ENCODE peak calls at places on chromosomes 11 and 22, in four cellular contexts. One of them, this sample, is unnamed.

GRCh38 chr11:61918251-61919112 is 1.1 kb upstream of the RAB3IL1 start:
- DNase-seq in kidney epithelial cell: no peak
- DNase-seq in neural crest cell: no peak
- DNase-seq in stimulated activated CD4-positive, alpha-beta T cell treated with anti-CD3 and anti-CD28 coated beads, TNF-alpha, amount 100 ng/mL, for 1 hour: no peak
- DNase-seq in this sample: no peak

GRCh38 chr22:40387758-40388157 is 17.4 kb downstream of the SGSM3 start:
- DNase-seq in kidney epithelial cell: no peak
- DNase-seq in neural crest cell: no peak
- DNase-seq in stimulated activated CD4-positive, alpha-beta T cell treated with anti-CD3 and anti-CD28 coated beads, TNF-alpha, amount 100 ng/mL, for 1 hour: no peak
- DNase-seq in this sample: no peak

GRCh38 chr22:45302047-45302446 is 7.7 kb upstream of the FAM118A start:
- DNase-seq in kidney epithelial cell: no peak
- DNase-seq in neural crest cell: no peak
- DNase-seq in stimulated activated CD4-positive, alpha-beta T cell treated with anti-CD3 and anti-CD28 coated beads, TNF-alpha, amount 100 ng/mL, for 1 hour: no peak
- DNase-seq in this sample: no peak

GRCh38 chr11:9849384-9849783 is 185.5 kb downstream of the SWAP70 start:
- DNase-seq in kidney epithelial cell: no peak
- DNase-seq in neural crest cell: no peak
- DNase-seq in stimulated activated CD4-positive, alpha-beta T cell treated with anti-CD3 and anti-CD28 coated beads, TNF-alpha, amount 100 ng/mL, for 1 hour: no peak
- DNase-seq in this sample: no peak

GRCh38 chr22:41289681-41290080 is 3.7 kb upstream of the RANGAP1 start:
- DNase-seq in kidney epithelial cell: no peak
- DNase-seq in neural crest cell: no peak
- DNase-seq in stimulated activated CD4-positive, alpha-beta T cell treated with anti-CD3 and anti-CD28 coated beads, TNF-alpha, amount 100 ng/mL, for 1 hour: no peak
- DNase-seq in this sample: no peak

GRCh38 chr11:92227233-92227593 is 2.6 kb downstream of the FAT3 start:
- DNase-seq in kidney epithelial cell: no peak
- DNase-seq in neural crest cell: no peak
- DNase-seq in stimulated activated CD4-positive, alpha-beta T cell treated with anti-CD3 and anti-CD28 coated beads, TNF-alpha, amount 100 ng/mL, for 1 hour: no peak
- DNase-seq in this sample: no peak

GRCh38 chr11:124759268-124760204 is 2.6 kb downstream of the ESAM start:
- DNase-seq in kidney epithelial cell: no peak
- DNase-seq in neural crest cell: no peak
- DNase-seq in stimulated activated CD4-positive, alpha-beta T cell treated with anti-CD3 and anti-CD28 coated beads, TNF-alpha, amount 100 ng/mL, for 1 hour: no peak
- DNase-seq in this sample: no peak

GRCh38 chr11:119782021-119782420 is 53.0 kb upstream of the NECTIN1 start:
- DNase-seq in kidney epithelial cell: no peak
- DNase-seq in neural crest cell: no peak
- DNase-seq in stimulated activated CD4-positive, alpha-beta T cell treated with anti-CD3 and anti-CD28 coated beads, TNF-alpha, amount 100 ng/mL, for 1 hour: no peak
- DNase-seq in this sample: no peak

GRCh38 chr11:119975561-119976152 is 162.3 kb downstream of the TRIM29 start:
- DNase-seq in kidney epithelial cell: no peak
- DNase-seq in neural crest cell: no peak
- DNase-seq in stimulated activated CD4-positive, alpha-beta T cell treated with anti-CD3 and anti-CD28 coated beads, TNF-alpha, amount 100 ng/mL, for 1 hour: no peak
- DNase-seq in this sample: no peak

GRCh38 chr11:91136631-91137030 is 913.8 kb upstream of the CHORDC1 start:
- DNase-seq in kidney epithelial cell: no peak
- DNase-seq in neural crest cell: no peak
- DNase-seq in stimulated activated CD4-positive, alpha-beta T cell treated with anti-CD3 and anti-CD28 coated beads, TNF-alpha, amount 100 ng/mL, for 1 hour: no peak
- DNase-seq in this sample: no peak

GRCh38 chr11:2096001-2096918 is 42.9 kb downstream of the IGF2 start:
- DNase-seq in kidney epithelial cell: no peak
- DNase-seq in neural crest cell: no peak
- DNase-seq in stimulated activated CD4-positive, alpha-beta T cell treated with anti-CD3 and anti-CD28 coated beads, TNF-alpha, amount 100 ng/mL, for 1 hour: no peak
- DNase-seq in this sample: no peak

GRCh38 chr22:31148953-31149627 is 8.8 kb upstream of the PLA2G3 start:
- DNase-seq in kidney epithelial cell: no peak
- DNase-seq in neural crest cell: peak
- DNase-seq in stimulated activated CD4-positive, alpha-beta T cell treated with anti-CD3 and anti-CD28 coated beads, TNF-alpha, amount 100 ng/mL, for 1 hour: no peak
- DNase-seq in this sample: peak

GRCh38 chr11:7088921-7089320 is at the start of gene RBMXL2:
- DNase-seq in kidney epithelial cell: no peak
- DNase-seq in neural crest cell: no peak
- DNase-seq in stimulated activated CD4-positive, alpha-beta T cell treated with anti-CD3 and anti-CD28 coated beads, TNF-alpha, amount 100 ng/mL, for 1 hour: no peak
- DNase-seq in this sample: no peak

GRCh38 chr11:67468509-67468834 is 579 bp downstream of the TMEM134 start:
- DNase-seq in kidney epithelial cell: no peak
- DNase-seq in neural crest cell: no peak
- DNase-seq in stimulated activated CD4-positive, alpha-beta T cell treated with anti-CD3 and anti-CD28 coated beads, TNF-alpha, amount 100 ng/mL, for 1 hour: no peak
- DNase-seq in this sample: no peak

GRCh38 chr11:77115956-77116355 is 12.1 kb upstream of the MYO7A start:
- DNase-seq in kidney epithelial cell: no peak
- DNase-seq in neural crest cell: no peak
- DNase-seq in stimulated activated CD4-positive, alpha-beta T cell treated with anti-CD3 and anti-CD28 coated beads, TNF-alpha, amount 100 ng/mL, for 1 hour: no peak
- DNase-seq in this sample: no peak

GRCh38 chr11:118883368-118884071 is at the start of gene CXCR5:
- DNase-seq in kidney epithelial cell: no peak
- DNase-seq in neural crest cell: no peak
- DNase-seq in stimulated activated CD4-positive, alpha-beta T cell treated with anti-CD3 and anti-CD28 coated beads, TNF-alpha, amount 100 ng/mL, for 1 hour: no peak
- DNase-seq in this sample: peak

GRCh38 chr11:101442171-101442570 is 141.6 kb downstream of the TRPC6 start:
- DNase-seq in kidney epithelial cell: no peak
- DNase-seq in neural crest cell: no peak
- DNase-seq in stimulated activated CD4-positive, alpha-beta T cell treated with anti-CD3 and anti-CD28 coated beads, TNF-alpha, amount 100 ng/mL, for 1 hour: no peak
- DNase-seq in this sample: no peak

This sample was measured in GM10248.